ENCODE peak calls at places on chromosomes 4 and X, in six cellular contexts. One of them, this sample, is unnamed.

GRCh38 chrX:36957425-36958328 is 50.5 kb upstream of the FAM47C start:
- DNase-seq in lower lobe of right lung: peak; percentile 56
- DNase-seq in T-helper 1 cell: no peak
- DNase-seq in A673: peak; percentile 39
- DNase-seq in fibroblast of lung: no peak
- DNase-seq in uterus: no peak
- DNase-seq in this sample: no peak

GRCh38 chrX:39212456-39212855 is 411.2 kb downstream of the MID1IP1 start:
- DNase-seq in A673: no peak
- DNase-seq in T-helper 1 cell: no peak
- DNase-seq in fibroblast of lung: no peak
- DNase-seq in uterus: no peak
- DNase-seq in lower lobe of right lung: no peak
- DNase-seq in this sample: no peak

GRCh38 chr4:41216294-41217019 is 2.1 kb upstream of the APBB2 start:
- DNase-seq in lower lobe of right lung: peak; percentile 89
- DNase-seq in fibroblast of lung: peak; percentile 76
- DNase-seq in A673: peak; percentile 77
- DNase-seq in T-helper 1 cell: no peak
- DNase-seq in uterus: peak; percentile 78
- DNase-seq in this sample: peak; percentile 22

GRCh38 chrX:2373615-2374014 is 127.2 kb downstream of the DHRSX start:
- DNase-seq in T-helper 1 cell: no peak
- DNase-seq in uterus: no peak
- DNase-seq in lower lobe of right lung: no peak
- DNase-seq in fibroblast of lung: no peak
- DNase-seq in A673: no peak
- DNase-seq in this sample: no peak

GRCh38 chr4:169416997-169417396 is 146.2 kb upstream of the SH3RF1 start:
- DNase-seq in fibroblast of lung: no peak
- DNase-seq in uterus: no peak
- DNase-seq in lower lobe of right lung: no peak
- DNase-seq in T-helper 1 cell: no peak
- DNase-seq in A673: peak; percentile 26
- DNase-seq in this sample: no peak

GRCh38 chr4:145824469-145824868 is 114.2 kb downstream of the ZNF827 start:
- DNase-seq in fibroblast of lung: no peak
- DNase-seq in lower lobe of right lung: no peak
- DNase-seq in A673: no peak
- DNase-seq in T-helper 1 cell: no peak
- DNase-seq in uterus: no peak
- DNase-seq in this sample: no peak

GRCh38 chr4:145605941-145606340 is 13.2 kb upstream of the MMAA start:
- DNase-seq in T-helper 1 cell: no peak
- DNase-seq in A673: no peak
- DNase-seq in fibroblast of lung: no peak
- DNase-seq in lower lobe of right lung: no peak
- DNase-seq in uterus: no peak
- DNase-seq in this sample: no peak

GRCh38 chrX:45619290-45619689 is 418.6 kb upstream of the DIPK2B start:
- DNase-seq in lower lobe of right lung: no peak
- DNase-seq in T-helper 1 cell: no peak
- DNase-seq in uterus: no peak
- DNase-seq in A673: peak; percentile 74
- DNase-seq in fibroblast of lung: no peak
- DNase-seq in this sample: no peak

GRCh38 chr4:188127157-188127874 is 11.9 kb upstream of the TRIML1 start:
- DNase-seq in T-helper 1 cell: no peak
- DNase-seq in A673: peak; percentile 38
- DNase-seq in lower lobe of right lung: no peak
- DNase-seq in uterus: no peak
- DNase-seq in fibroblast of lung: peak; percentile 68
- DNase-seq in this sample: no peak

GRCh38 chr4:16868674-16869073 is 29.8 kb downstream of the LDB2 start:
- DNase-seq in uterus: no peak
- DNase-seq in T-helper 1 cell: no peak
- DNase-seq in lower lobe of right lung: no peak
- DNase-seq in fibroblast of lung: no peak
- DNase-seq in A673: no peak
- DNase-seq in this sample: no peak

GRCh38 chr4:184408021-184408710 is 66.2 kb downstream of the IRF2 start:
- DNase-seq in T-helper 1 cell: no peak
- DNase-seq in fibroblast of lung: peak; percentile 75
- DNase-seq in uterus: no peak
- DNase-seq in lower lobe of right lung: no peak
- DNase-seq in A673: peak; percentile 60
- DNase-seq in this sample: no peak

This sample was measured in T follicular helper cell.